ENCODE peak calls at places on chromosomes 12 and 14, in eight cellular contexts. O, M, P, X, W, J, Z and F are unnamed samples.

GRCh38 chr12:52221912-52222457 is 11.1 kb upstream of the KRT7 start:
- DNase-seq in O (peak), M (peak), P (no peak), X (peak), W (peak), J (no peak), Z (peak), F (peak)

GRCh38 chr12:24360907-24361306 is 411.4 kb upstream of the SOX5 start:
- DNase-seq in O (no peak), M (no peak), P (no peak), X (peak), W (peak), J (no peak), Z (no peak), F (no peak)

GRCh38 chr12:132476038-132476414 is 13.9 kb upstream of the FBRSL1 start:
- DNase-seq in O (no peak), M (no peak), P (no peak), X (no peak), W (no peak), J (no peak), Z (no peak), F (no peak)

GRCh38 chr12:12685305-12685704 is 10.7 kb downstream of the GPR19 start:
- DNase-seq in O (peak), M (no peak), P (no peak), X (no peak), W (no peak), J (no peak), Z (no peak), F (no peak)

GRCh38 chr12:5432011-5432400 is at the start of gene NTF3:
- DNase-seq in O (peak), M (no peak), P (no peak), X (no peak), W (peak), J (no peak), Z (no peak), F (peak)

GRCh38 chr12:51011960-51012359 is 14.2 kb downstream of the SLC11A2 start:
- DNase-seq in O (no peak), M (no peak), P (no peak), X (no peak), W (peak), J (no peak), Z (no peak), F (no peak)

GRCh38 chr14:51873221-51873893 is 12.9 kb downstream of the GNG2 start:
- DNase-seq in O (no peak), M (no peak), P (peak), X (peak), W (peak), J (no peak), Z (no peak), F (no peak)

GRCh38 chr12:118189761-118190181 is 53.8 kb downstream of the PEBP1 start:
- DNase-seq in O (peak), M (no peak), P (no peak), X (no peak), W (peak), J (no peak), Z (no peak), F (no peak)

GRCh38 chr12:56128669-56129209 is 672 bp downstream of the ESYT1 start:
- DNase-seq in O (no peak), M (no peak), P (no peak), X (no peak), W (no peak), J (peak), Z (no peak), F (peak)

GRCh38 chr12:48695859-48696258 is 13.8 kb upstream of the KANSL2 start:
- DNase-seq in O (no peak), M (no peak), P (no peak), X (no peak), W (no peak), J (no peak), Z (no peak), F (no peak)

GRCh38 chr14:30375280-30375892 is 183.6 kb upstream of the G2E3 start:
- DNase-seq in O (peak), M (peak), P (peak), X (peak), W (peak), J (peak), Z (peak), F (peak)

GRCh38 chr14:72565200-72565599 is 328.7 kb downstream of the DPF3 start:
- DNase-seq in O (no peak), M (no peak), P (no peak), X (no peak), W (no peak), J (no peak), Z (no peak), F (no peak)

GRCh38 chr14:34629344-34629656 is 648 bp downstream of the SNX6 start:
- DNase-seq in O (no peak), M (no peak), P (no peak), X (no peak), W (no peak), J (no peak), Z (no peak), F (no peak)

GRCh38 chr12:124441443-124442190 is 125.8 kb downstream of the NCOR2 start:
- DNase-seq in O (no peak), M (no peak), P (peak), X (no peak), W (peak), J (no peak), Z (no peak), F (no peak)

GRCh38 chr14:99862111-99862510 is 68.9 kb downstream of the EML1 start:
- DNase-seq in O (no peak), M (no peak), P (no peak), X (no peak), W (peak), J (no peak), Z (no peak), F (no peak)

GRCh38 chr14:24071836-24072420 is 566 bp downstream of the CPNE6 start:
- DNase-seq in O (no peak), M (no peak), P (no peak), X (no peak), W (no peak), J (no peak), Z (no peak), F (no peak)

GRCh38 chr12:101891462-101891971 is 14.1 kb downstream of the DRAM1 start:
- DNase-seq in O (no peak), M (no peak), P (peak), X (peak), W (peak), J (no peak), Z (peak), F (no peak)

GRCh38 chr12:103771466-103771865 is 69.6 kb downstream of the NT5DC3 start:
- DNase-seq in O (peak), M (peak), P (no peak), X (peak), W (peak), J (no peak), Z (peak), F (peak)

GRCh38 chr14:102768223-102769048 is 8.8 kb upstream of the TRAF3 start:
- DNase-seq in O (no peak), M (no peak), P (no peak), X (peak), W (no peak), J (no peak), Z (peak), F (no peak)